ENCODE peak calls at places on chromosomes 6 and 20, in six cellular contexts. R, W, T, M, B and J are unnamed samples.

GRCh38 chr20:41619360-41620115 is 1.4 kb upstream of the CHD6 start:
- DNase-seq in R (no peak), W (no peak), T (no peak), M (no peak), B (no peak), J (peak; percentile 12)

GRCh38 chr6:170162011-170162770 is 128.7 kb downstream of the DLL1 start:
- DNase-seq in R (peak; percentile 70), W (peak; percentile 54), T (no peak), M (no peak), B (no peak), J (no peak)

GRCh38 chr6:3876131-3876530 is 27.0 kb downstream of the FAM50B start:
- DNase-seq in R (no peak), W (no peak), T (no peak), M (no peak), B (no peak), J (no peak)

GRCh38 chr20:37984018-37984785 is 49.1 kb downstream of the TTI1 start:
- DNase-seq in R (no peak), W (no peak), T (no peak), M (no peak), B (no peak), J (no peak)

GRCh38 chr6:137309078-137309762 is 90.0 kb upstream of the IFNGR1 start:
- DNase-seq in R (peak; percentile 82), W (no peak), T (no peak), M (peak; percentile 82), B (peak; percentile 73), J (no peak)

GRCh38 chr20:22504829-22505377 is 79.5 kb downstream of the FOXA2 start:
- DNase-seq in R (no peak), W (no peak), T (no peak), M (no peak), B (no peak), J (no peak)

GRCh38 chr20:63929071-63929470 is 27.1 kb downstream of the UCKL1 start:
- DNase-seq in R (no peak), W (no peak), T (no peak), M (no peak), B (no peak), J (no peak)

GRCh38 chr6:30926644-30927043 is 5.3 kb downstream of the SFTA2 start:
- DNase-seq in R (no peak), W (no peak), T (no peak), M (peak; percentile 79), B (peak; percentile 39), J (peak; percentile 73)

GRCh38 chr20:43853918-43854317 is 60.7 kb upstream of the TOX2 start:
- DNase-seq in R (no peak), W (no peak), T (no peak), M (no peak), B (no peak), J (no peak)